ENCODE peak calls at places on chromosomes 5 and 9, in nine cellular contexts. J is ovary, V is GM12865, C is brain microvascular endothelial cell, P is left ventricle myocardium inferior, F is RWPE2, R is esophagus muscularis mucosa, E is PC-3, Z is fibroblast of villous mesenchyme. L is an unnamed sample.

GRCh38 chr9:37618817-37619216 is 26.4 kb upstream of the TOMM5 start:
- DNase-seq in J (no peak), V (no peak), C (peak; percentile 45), P (no peak), F (no peak), R (no peak), E (peak; percentile 50), Z (peak; percentile 55), L (peak; percentile 31)

GRCh38 chr9:134453776-134454175 is 127.5 kb downstream of the RXRA start:
- DNase-seq in J (no peak), V (no peak), C (no peak), P (no peak), F (no peak), R (no peak), E (no peak), Z (no peak), L (no peak)

GRCh38 chr5:160702856-160703453 is 149.1 kb downstream of the ATP10B start:
- DNase-seq in J (no peak), V (peak; percentile 54), C (no peak), P (no peak), F (no peak), R (no peak), E (no peak), Z (no peak), L (no peak)

GRCh38 chr9:116870566-116870965 is 183.5 kb downstream of the TRIM32 start:
- DNase-seq in J (no peak), V (no peak), C (no peak), P (no peak), F (peak; percentile 91), R (no peak), E (peak; percentile 88), Z (no peak), L (peak; percentile 99)

GRCh38 chr9:92974161-92974661 is 26.9 kb downstream of the FGD3 start:
- DNase-seq in J (no peak), V (no peak), C (no peak), P (no peak), F (no peak), R (peak; percentile 42), E (peak; percentile 79), Z (no peak), L (peak; percentile 46)

GRCh38 chr9:10268500-10269485 is 344.0 kb downstream of the PTPRD start:
- DNase-seq in J (no peak), V (peak; percentile 13), C (peak; percentile 77), P (no peak), F (no peak), R (no peak), E (peak; percentile 26), Z (peak; percentile 14), L (peak; percentile 44)

GRCh38 chr5:139760066-139761056 is 35.2 kb upstream of the PSD2 start:
- DNase-seq in J (no peak), V (no peak), C (peak; percentile 19), P (no peak), F (no peak), R (no peak), E (peak; percentile 19), Z (no peak), L (no peak)

GRCh38 chr5:5617024-5617423 is 194.5 kb downstream of the ICE1 start:
- DNase-seq in J (no peak), V (no peak), C (no peak), P (no peak), F (no peak), R (no peak), E (no peak), Z (no peak), L (no peak)

GRCh38 chr9:12783767-12784460 is 9.1 kb downstream of the LURAP1L start:
- DNase-seq in J (no peak), V (no peak), C (no peak), P (no peak), F (no peak), R (no peak), E (no peak), Z (no peak), L (no peak)

GRCh38 chr9:76528056-76528455 is 69.1 kb downstream of the GCNT1 start:
- DNase-seq in J (no peak), V (no peak), C (no peak), P (no peak), F (no peak), R (no peak), E (no peak), Z (no peak), L (no peak)

GRCh38 chr5:88552406-88552805 is 283.8 kb upstream of the TMEM161B start:
- DNase-seq in J (no peak), V (no peak), C (no peak), P (no peak), F (no peak), R (no peak), E (no peak), Z (no peak), L (no peak)

GRCh38 chr5:198516-198915 is 7.2 kb downstream of the LRRC14B start:
- DNase-seq in J (no peak), V (no peak), C (no peak), P (no peak), F (no peak), R (no peak), E (no peak), Z (no peak), L (no peak)

GRCh38 chr5:150355791-150356190 is 1.7 kb upstream of the TCOF1 start:
- DNase-seq in J (no peak), V (no peak), C (no peak), P (no peak), F (no peak), R (no peak), E (no peak), Z (no peak), L (no peak)

GRCh38 chr5:109455598-109456096 is 45.9 kb upstream of the PJA2 start:
- DNase-seq in J (peak; percentile 18), V (peak; percentile 83), C (peak; percentile 100), P (no peak), F (peak; percentile 96), R (no peak), E (peak; percentile 83), Z (peak; percentile 95), L (peak; percentile 97)

GRCh38 chr5:4730279-4730678 is 409.9 kb upstream of the ADAMTS16 start:
- DNase-seq in J (no peak), V (no peak), C (no peak), P (no peak), F (no peak), R (no peak), E (no peak), Z (no peak), L (no peak)

GRCh38 chr5:107869459-107870115 is 198.8 kb upstream of the EFNA5 start:
- DNase-seq in J (no peak), V (no peak), C (peak; percentile 71), P (no peak), F (no peak), R (no peak), E (peak; percentile 96), Z (peak; percentile 42), L (peak; percentile 86)

GRCh38 chr9:136050706-136051567 is 44.2 kb downstream of the NACC2 start:
- DNase-seq in J (no peak), V (no peak), C (no peak), P (no peak), F (peak; percentile 68), R (no peak), E (no peak), Z (no peak), L (peak; percentile 67)
- TF ChIP-seq CTCF in J (no peak), V (no peak), C (no peak), P (no peak), F (no peak), R (no peak), E (no peak), Z (peak; percentile 10), L (no peak)

DNA sequence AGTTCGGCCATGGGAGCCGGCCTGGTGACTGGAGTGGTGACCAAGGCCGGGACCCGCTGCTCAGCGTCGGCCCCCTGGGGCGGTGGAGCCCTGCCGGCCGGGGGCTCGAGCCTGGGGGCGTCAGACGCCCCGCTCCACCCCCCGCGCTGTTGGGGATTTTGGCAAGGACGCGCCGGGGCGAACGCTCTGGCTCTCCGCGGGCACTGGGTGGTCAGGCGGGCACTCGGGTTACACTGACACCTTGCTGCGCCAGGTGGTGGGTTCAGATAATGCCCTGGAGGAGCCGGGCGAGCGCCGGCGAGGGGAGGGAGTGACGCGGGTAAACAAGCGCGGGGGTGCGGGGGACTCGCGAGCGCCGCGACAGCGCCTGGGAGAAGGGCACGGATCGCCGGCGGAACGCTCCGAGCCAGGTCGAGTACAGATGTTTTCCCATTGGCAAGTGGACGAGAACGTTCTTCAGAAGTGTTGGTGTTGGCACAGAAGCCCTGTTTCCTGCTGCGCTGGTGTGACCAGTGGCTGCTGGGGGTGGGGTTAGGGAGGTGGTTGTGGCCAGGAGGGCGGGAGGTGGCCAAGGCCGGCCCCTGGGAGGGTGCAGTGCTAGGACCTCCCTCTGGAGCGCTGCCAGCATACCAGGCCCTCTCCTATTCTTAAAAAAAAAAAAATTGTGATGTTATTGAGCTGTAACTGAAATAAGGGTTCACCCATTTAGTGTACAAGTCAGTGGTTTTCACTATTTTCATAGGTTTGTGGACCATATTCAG is 773 bp downstream of the SQSTM1 start:
- DNase-seq in J (peak; percentile 96), V (peak; percentile 93), C (peak; percentile 92), P (peak; percentile 97), F (peak; percentile 98), R (peak; percentile 98), E (peak; percentile 80), Z (peak; percentile 93), L (peak; percentile 97)
- TF ChIP-seq CTCF in J (no peak), V (no peak), C (no peak), P (no peak), F (peak; percentile 37), R (no peak), E (no peak), Z (no peak), L (no peak)

GRCh38 chr9:2767800-2768199 is 50.5 kb downstream of the KCNV2 start:
- DNase-seq in J (no peak), V (no peak), C (no peak), P (no peak), F (no peak), R (no peak), E (no peak), Z (no peak), L (no peak)
- TF ChIP-seq CTCF in J (no peak), V (no peak), C (no peak), P (no peak), F (no peak), R (no peak), E (no peak), Z (no peak), L (no peak)

GRCh38 chr5:36876389-36876964 is at the start of gene NIPBL:
- DNase-seq in J (peak; percentile 91), V (peak; percentile 96), C (peak; percentile 92), P (peak; percentile 91), F (peak; percentile 96), R (peak; percentile 97), E (peak; percentile 94), Z (peak; percentile 94), L (peak; percentile 90)

GRCh38 chr5:36876965-36877666 is 547 bp downstream of the NIPBL start:
- DNase-seq in J (peak; percentile 67), V (peak; percentile 77), C (peak; percentile 33), P (peak; percentile 70), F (peak; percentile 73), R (no peak), E (peak; percentile 48), Z (peak; percentile 70), L (peak; percentile 53)

GRCh38 chr5:36875051-36875788 is 1.3 kb upstream of the NIPBL start:
- DNase-seq in J (peak; percentile 50), V (peak; percentile 58), C (peak; percentile 28), P (peak; percentile 46), F (peak; percentile 66), R (no peak), E (peak; percentile 57), Z (peak; percentile 59), L (peak; percentile 27)

GRCh38 chr5:36875789-36876388 is 680 bp upstream of the NIPBL start:
- DNase-seq in J (peak; percentile 77), V (peak; percentile 87), C (peak; percentile 75), P (peak; percentile 84), F (peak; percentile 82), R (peak; percentile 92), E (peak; percentile 81), Z (peak; percentile 83), L (peak; percentile 52)

GRCh38 chr5:36874465-36874864 is 2.1 kb upstream of the NIPBL start:
- DNase-seq in J (no peak), V (no peak), C (no peak), P (no peak), F (no peak), R (no peak), E (no peak), Z (peak; percentile 6), L (no peak)
- TF ChIP-seq CTCF in J (no peak), V (no peak), C (no peak), P (no peak), F (no peak), R (no peak), E (no peak), Z (no peak), L (no peak)

L was measured in RWPE1.